ENCODE peak calls at places on chromosomes 2 and 18, in ten cellular contexts. P is DMS79, H is spleen, G is T-helper 9 cell, D is iris pigment epithelial cell, K is NCI-H1092, B is B cell, S is left lobe of liver, Q is kidney glomerular epithelial cell, V is cardiac fibroblast. W is an unnamed sample.

GRCh38 chr18:24947521-24948305 is 404.3 kb downstream of the ZNF521 start:
- DNase-seq in P (no peak), H (no peak), G (no peak), D (no peak), K (no peak), B (no peak), S (no peak), Q (no peak), V (peak; percentile 8), W (no peak)

GRCh38 chr18:78770149-78771139 is 209.2 kb upstream of the SALL3 start:
- DNase-seq in P (no peak), H (no peak), G (no peak), D (no peak), K (peak; percentile 57), B (peak; percentile 24), S (no peak), Q (no peak), V (no peak), W (no peak)

GRCh38 chr2:127053731-127054603 is 53.0 kb downstream of the BIN1 start:
- DNase-seq in P (no peak), H (peak; percentile 73), G (no peak), D (no peak), K (no peak), B (no peak), S (peak; percentile 75), Q (no peak), V (no peak), W (no peak)

GRCh38 chr18:57422313-57422872 is 12.8 kb upstream of the ONECUT2 start:
- DNase-seq in P (no peak), H (no peak), G (no peak), D (no peak), K (peak; percentile 30), B (no peak), S (peak; percentile 85), Q (no peak), V (no peak), W (no peak)

GRCh38 chr2:95240091-95240490 is 32.8 kb downstream of the ZNF892 start:
- DNase-seq in P (no peak), H (no peak), G (no peak), D (no peak), K (no peak), B (no peak), S (no peak), Q (no peak), V (no peak), W (no peak)

GRCh38 chr18:34959211-34959829 is 81.9 kb upstream of the MAPRE2 start:
- DNase-seq in P (no peak), H (no peak), G (no peak), D (no peak), K (no peak), B (no peak), S (no peak), Q (no peak), V (no peak), W (no peak)

GRCh38 chr2:112942654-112943002 is 31.7 kb downstream of the IL37 start:
- DNase-seq in P (no peak), H (no peak), G (no peak), D (no peak), K (no peak), B (no peak), S (no peak), Q (no peak), V (no peak), W (no peak)

GRCh38 chr2:230866704-230867561 is 2.2 kb downstream of the ITM2C start:
- DNase-seq in P (peak; percentile 18), H (peak; percentile 87), G (peak; percentile 65), D (no peak), K (no peak), B (peak; percentile 72), S (peak; percentile 41), Q (peak; percentile 37), V (peak; percentile 57), W (peak; percentile 74)

GRCh38 chr2:95115418-95115817 is 6.2 kb downstream of the MRPS5 start:
- DNase-seq in P (peak; percentile 32), H (peak; percentile 86), G (peak; percentile 60), D (peak; percentile 74), K (peak; percentile 12), B (peak; percentile 64), S (peak; percentile 78), Q (peak; percentile 58), V (peak; percentile 76), W (peak; percentile 50)

GRCh38 chr2:8822218-8822617 is 15.2 kb downstream of the KIDINS220 start:
- DNase-seq in P (no peak), H (no peak), G (no peak), D (peak; percentile 46), K (no peak), B (no peak), S (peak; percentile 64), Q (no peak), V (peak; percentile 10), W (no peak)

GRCh38 chr2:162686336-162686735 is 152.2 kb downstream of the KCNH7 start:
- DNase-seq in P (no peak), H (no peak), G (no peak), D (no peak), K (no peak), B (no peak), S (no peak), Q (no peak), V (no peak), W (no peak)

W was measured in effector memory CD8-positive, alpha-beta T cell.